ENCODE peak calls at places on chromosome 7, in nine cellular contexts. One of them, this sample, is unnamed.

GRCh38 chr7:92647652-92648051 is 57.5 kb upstream of the FAM133B start:
- DNase-seq in stimulated activated CD4-positive, alpha-beta T cell treated with anti-CD3 and anti-CD28 coated beads, Interleukin-12 subunit alpha, Interleukin-12 subunit beta, amount 100 ng/mL, for 4 hours: no peak
- DNase-seq in activated effector memory CD4-positive, alpha-beta T cell treated with anti-CD3 and anti-CD28 coated beads, Interleukin-2, amount 50 U/mL, for 16 hours: no peak
- DNase-seq in stimulated activated naive CD8-positive, alpha-beta T cell treated with anti-CD3 and anti-CD28 coated beads, Interleukin-15, Interleukin-2, amounts not matched to agents 100 U/mL and 50 U/mL, for 24 hours: no peak
- DNase-seq in WERI-Rb-1: no peak
- DNase-seq in activated CD4-positive, CD25-positive, alpha-beta regulatory T cell: no peak
- DNase-seq in activated CD8-positive, alpha-beta memory T cell treated with anti-CD3 and anti-CD28 coated beads for 48 hours: no peak
- DNase-seq in GM12891: no peak
- DNase-seq in AG08395: no peak
- DNase-seq in this sample: no peak

GRCh38 chr7:137606061-137606674 is 240.6 kb downstream of the DGKI start:
- DNase-seq in activated CD4-positive, CD25-positive, alpha-beta regulatory T cell: no peak
- DNase-seq in stimulated activated CD4-positive, alpha-beta T cell treated with anti-CD3 and anti-CD28 coated beads, Interleukin-12 subunit alpha, Interleukin-12 subunit beta, amount 100 ng/mL, for 4 hours: no peak
- DNase-seq in stimulated activated naive CD8-positive, alpha-beta T cell treated with anti-CD3 and anti-CD28 coated beads, Interleukin-15, Interleukin-2, amounts not matched to agents 100 U/mL and 50 U/mL, for 24 hours: no peak
- DNase-seq in AG08395: peak
- DNase-seq in GM12891: no peak
- DNase-seq in activated effector memory CD4-positive, alpha-beta T cell treated with anti-CD3 and anti-CD28 coated beads, Interleukin-2, amount 50 U/mL, for 16 hours: no peak
- DNase-seq in WERI-Rb-1: no peak
- DNase-seq in activated CD8-positive, alpha-beta memory T cell treated with anti-CD3 and anti-CD28 coated beads for 48 hours: no peak
- DNase-seq in this sample: no peak

GRCh38 chr7:50660040-50660829 is 95.0 kb upstream of the DDC start:
- DNase-seq in GM12891: no peak
- DNase-seq in activated CD8-positive, alpha-beta memory T cell treated with anti-CD3 and anti-CD28 coated beads for 48 hours: no peak
- DNase-seq in AG08395: no peak
- DNase-seq in stimulated activated CD4-positive, alpha-beta T cell treated with anti-CD3 and anti-CD28 coated beads, Interleukin-12 subunit alpha, Interleukin-12 subunit beta, amount 100 ng/mL, for 4 hours: peak
- DNase-seq in activated CD4-positive, CD25-positive, alpha-beta regulatory T cell: no peak
- DNase-seq in stimulated activated naive CD8-positive, alpha-beta T cell treated with anti-CD3 and anti-CD28 coated beads, Interleukin-15, Interleukin-2, amounts not matched to agents 100 U/mL and 50 U/mL, for 24 hours: peak
- DNase-seq in WERI-Rb-1: no peak
- DNase-seq in activated effector memory CD4-positive, alpha-beta T cell treated with anti-CD3 and anti-CD28 coated beads, Interleukin-2, amount 50 U/mL, for 16 hours: peak
- DNase-seq in this sample: no peak

GRCh38 chr7:33903770-33904679 is 1.3 kb upstream of the BMPER start:
- DNase-seq in activated effector memory CD4-positive, alpha-beta T cell treated with anti-CD3 and anti-CD28 coated beads, Interleukin-2, amount 50 U/mL, for 16 hours: no peak
- DNase-seq in GM12891: peak
- DNase-seq in stimulated activated CD4-positive, alpha-beta T cell treated with anti-CD3 and anti-CD28 coated beads, Interleukin-12 subunit alpha, Interleukin-12 subunit beta, amount 100 ng/mL, for 4 hours: peak
- DNase-seq in AG08395: peak
- DNase-seq in stimulated activated naive CD8-positive, alpha-beta T cell treated with anti-CD3 and anti-CD28 coated beads, Interleukin-15, Interleukin-2, amounts not matched to agents 100 U/mL and 50 U/mL, for 24 hours: peak
- DNase-seq in activated CD4-positive, CD25-positive, alpha-beta regulatory T cell: no peak
- DNase-seq in activated CD8-positive, alpha-beta memory T cell treated with anti-CD3 and anti-CD28 coated beads for 48 hours: no peak
- DNase-seq in WERI-Rb-1: peak
- DNase-seq in this sample: no peak

GRCh38 chr7:155594961-155595366 is 48.6 kb upstream of the CNPY1 start:
- DNase-seq in stimulated activated CD4-positive, alpha-beta T cell treated with anti-CD3 and anti-CD28 coated beads, Interleukin-12 subunit alpha, Interleukin-12 subunit beta, amount 100 ng/mL, for 4 hours: no peak
- DNase-seq in AG08395: no peak
- DNase-seq in activated effector memory CD4-positive, alpha-beta T cell treated with anti-CD3 and anti-CD28 coated beads, Interleukin-2, amount 50 U/mL, for 16 hours: no peak
- DNase-seq in activated CD8-positive, alpha-beta memory T cell treated with anti-CD3 and anti-CD28 coated beads for 48 hours: no peak
- DNase-seq in WERI-Rb-1: no peak
- DNase-seq in stimulated activated naive CD8-positive, alpha-beta T cell treated with anti-CD3 and anti-CD28 coated beads, Interleukin-15, Interleukin-2, amounts not matched to agents 100 U/mL and 50 U/mL, for 24 hours: no peak
- DNase-seq in activated CD4-positive, CD25-positive, alpha-beta regulatory T cell: no peak
- DNase-seq in GM12891: no peak
- DNase-seq in this sample: no peak

GRCh38 chr7:35723011-35723410 is 28.1 kb upstream of the HERPUD2 start:
- DNase-seq in AG08395: no peak
- DNase-seq in stimulated activated CD4-positive, alpha-beta T cell treated with anti-CD3 and anti-CD28 coated beads, Interleukin-12 subunit alpha, Interleukin-12 subunit beta, amount 100 ng/mL, for 4 hours: no peak
- DNase-seq in activated CD8-positive, alpha-beta memory T cell treated with anti-CD3 and anti-CD28 coated beads for 48 hours: no peak
- DNase-seq in activated CD4-positive, CD25-positive, alpha-beta regulatory T cell: no peak
- DNase-seq in GM12891: no peak
- DNase-seq in WERI-Rb-1: no peak
- DNase-seq in activated effector memory CD4-positive, alpha-beta T cell treated with anti-CD3 and anti-CD28 coated beads, Interleukin-2, amount 50 U/mL, for 16 hours: no peak
- DNase-seq in stimulated activated naive CD8-positive, alpha-beta T cell treated with anti-CD3 and anti-CD28 coated beads, Interleukin-15, Interleukin-2, amounts not matched to agents 100 U/mL and 50 U/mL, for 24 hours: no peak
- DNase-seq in this sample: no peak

GRCh38 chr7:111126987-111127386 is 36.1 kb downstream of the LRRN3 start:
- DNase-seq in AG08395: peak
- DNase-seq in activated effector memory CD4-positive, alpha-beta T cell treated with anti-CD3 and anti-CD28 coated beads, Interleukin-2, amount 50 U/mL, for 16 hours: no peak
- DNase-seq in activated CD4-positive, CD25-positive, alpha-beta regulatory T cell: no peak
- DNase-seq in activated CD8-positive, alpha-beta memory T cell treated with anti-CD3 and anti-CD28 coated beads for 48 hours: no peak
- DNase-seq in GM12891: no peak
- DNase-seq in stimulated activated CD4-positive, alpha-beta T cell treated with anti-CD3 and anti-CD28 coated beads, Interleukin-12 subunit alpha, Interleukin-12 subunit beta, amount 100 ng/mL, for 4 hours: no peak
- DNase-seq in WERI-Rb-1: no peak
- DNase-seq in stimulated activated naive CD8-positive, alpha-beta T cell treated with anti-CD3 and anti-CD28 coated beads, Interleukin-15, Interleukin-2, amounts not matched to agents 100 U/mL and 50 U/mL, for 24 hours: no peak
- DNase-seq in this sample: no peak

GRCh38 chr7:89495704-89496103 is 658.6 kb upstream of the STEAP1 start:
- DNase-seq in activated CD8-positive, alpha-beta memory T cell treated with anti-CD3 and anti-CD28 coated beads for 48 hours: no peak
- DNase-seq in AG08395: no peak
- DNase-seq in stimulated activated naive CD8-positive, alpha-beta T cell treated with anti-CD3 and anti-CD28 coated beads, Interleukin-15, Interleukin-2, amounts not matched to agents 100 U/mL and 50 U/mL, for 24 hours: no peak
- DNase-seq in activated effector memory CD4-positive, alpha-beta T cell treated with anti-CD3 and anti-CD28 coated beads, Interleukin-2, amount 50 U/mL, for 16 hours: no peak
- DNase-seq in WERI-Rb-1: no peak
- DNase-seq in activated CD4-positive, CD25-positive, alpha-beta regulatory T cell: no peak
- DNase-seq in stimulated activated CD4-positive, alpha-beta T cell treated with anti-CD3 and anti-CD28 coated beads, Interleukin-12 subunit alpha, Interleukin-12 subunit beta, amount 100 ng/mL, for 4 hours: no peak
- DNase-seq in GM12891: no peak
- DNase-seq in this sample: no peak

GRCh38 chr7:1940402-1940786 is 270.3 kb downstream of the ELFN1 start:
- DNase-seq in stimulated activated CD4-positive, alpha-beta T cell treated with anti-CD3 and anti-CD28 coated beads, Interleukin-12 subunit alpha, Interleukin-12 subunit beta, amount 100 ng/mL, for 4 hours: peak
- DNase-seq in WERI-Rb-1: no peak
- DNase-seq in activated effector memory CD4-positive, alpha-beta T cell treated with anti-CD3 and anti-CD28 coated beads, Interleukin-2, amount 50 U/mL, for 16 hours: peak
- DNase-seq in AG08395: peak
- DNase-seq in activated CD8-positive, alpha-beta memory T cell treated with anti-CD3 and anti-CD28 coated beads for 48 hours: peak
- DNase-seq in GM12891: peak
- DNase-seq in activated CD4-positive, CD25-positive, alpha-beta regulatory T cell: peak
- DNase-seq in stimulated activated naive CD8-positive, alpha-beta T cell treated with anti-CD3 and anti-CD28 coated beads, Interleukin-15, Interleukin-2, amounts not matched to agents 100 U/mL and 50 U/mL, for 24 hours: peak
- DNase-seq in this sample: peak

GRCh38 chr7:97174308-97174707 is 56.8 kb downstream of the SDHAF3 start:
- DNase-seq in stimulated activated naive CD8-positive, alpha-beta T cell treated with anti-CD3 and anti-CD28 coated beads, Interleukin-15, Interleukin-2, amounts not matched to agents 100 U/mL and 50 U/mL, for 24 hours: no peak
- DNase-seq in AG08395: no peak
- DNase-seq in GM12891: no peak
- DNase-seq in activated CD8-positive, alpha-beta memory T cell treated with anti-CD3 and anti-CD28 coated beads for 48 hours: no peak
- DNase-seq in stimulated activated CD4-positive, alpha-beta T cell treated with anti-CD3 and anti-CD28 coated beads, Interleukin-12 subunit alpha, Interleukin-12 subunit beta, amount 100 ng/mL, for 4 hours: no peak
- DNase-seq in WERI-Rb-1: no peak
- DNase-seq in activated effector memory CD4-positive, alpha-beta T cell treated with anti-CD3 and anti-CD28 coated beads, Interleukin-2, amount 50 U/mL, for 16 hours: no peak
- DNase-seq in activated CD4-positive, CD25-positive, alpha-beta regulatory T cell: no peak
- DNase-seq in this sample: no peak

GRCh38 chr7:81299711-81300110 is 380.9 kb upstream of the SEMA3C start:
- DNase-seq in AG08395: no peak
- DNase-seq in stimulated activated naive CD8-positive, alpha-beta T cell treated with anti-CD3 and anti-CD28 coated beads, Interleukin-15, Interleukin-2, amounts not matched to agents 100 U/mL and 50 U/mL, for 24 hours: no peak
- DNase-seq in GM12891: no peak
- DNase-seq in WERI-Rb-1: no peak
- DNase-seq in stimulated activated CD4-positive, alpha-beta T cell treated with anti-CD3 and anti-CD28 coated beads, Interleukin-12 subunit alpha, Interleukin-12 subunit beta, amount 100 ng/mL, for 4 hours: no peak
- DNase-seq in activated CD8-positive, alpha-beta memory T cell treated with anti-CD3 and anti-CD28 coated beads for 48 hours: no peak
- DNase-seq in activated effector memory CD4-positive, alpha-beta T cell treated with anti-CD3 and anti-CD28 coated beads, Interleukin-2, amount 50 U/mL, for 16 hours: no peak
- DNase-seq in activated CD4-positive, CD25-positive, alpha-beta regulatory T cell: no peak
- DNase-seq in this sample: no peak

GRCh38 chr7:105932835-105933477 is 30.1 kb upstream of the CDHR3 start:
- DNase-seq in GM12891: no peak
- DNase-seq in stimulated activated naive CD8-positive, alpha-beta T cell treated with anti-CD3 and anti-CD28 coated beads, Interleukin-15, Interleukin-2, amounts not matched to agents 100 U/mL and 50 U/mL, for 24 hours: no peak
- DNase-seq in AG08395: peak
- DNase-seq in WERI-Rb-1: no peak
- DNase-seq in activated effector memory CD4-positive, alpha-beta T cell treated with anti-CD3 and anti-CD28 coated beads, Interleukin-2, amount 50 U/mL, for 16 hours: no peak
- DNase-seq in activated CD4-positive, CD25-positive, alpha-beta regulatory T cell: no peak
- DNase-seq in activated CD8-positive, alpha-beta memory T cell treated with anti-CD3 and anti-CD28 coated beads for 48 hours: no peak
- DNase-seq in stimulated activated CD4-positive, alpha-beta T cell treated with anti-CD3 and anti-CD28 coated beads, Interleukin-12 subunit alpha, Interleukin-12 subunit beta, amount 100 ng/mL, for 4 hours: no peak
- DNase-seq in this sample: peak

GRCh38 chr7:7306231-7306630 is 123.9 kb downstream of the C1GALT1 start:
- DNase-seq in activated effector memory CD4-positive, alpha-beta T cell treated with anti-CD3 and anti-CD28 coated beads, Interleukin-2, amount 50 U/mL, for 16 hours: no peak
- DNase-seq in activated CD8-positive, alpha-beta memory T cell treated with anti-CD3 and anti-CD28 coated beads for 48 hours: no peak
- DNase-seq in stimulated activated naive CD8-positive, alpha-beta T cell treated with anti-CD3 and anti-CD28 coated beads, Interleukin-15, Interleukin-2, amounts not matched to agents 100 U/mL and 50 U/mL, for 24 hours: no peak
- DNase-seq in activated CD4-positive, CD25-positive, alpha-beta regulatory T cell: no peak
- DNase-seq in GM12891: no peak
- DNase-seq in WERI-Rb-1: no peak
- DNase-seq in stimulated activated CD4-positive, alpha-beta T cell treated with anti-CD3 and anti-CD28 coated beads, Interleukin-12 subunit alpha, Interleukin-12 subunit beta, amount 100 ng/mL, for 4 hours: no peak
- DNase-seq in AG08395: no peak
- DNase-seq in this sample: no peak

GRCh38 chr7:139731802-139732470 is 45.9 kb downstream of the HIPK2 start:
- DNase-seq in AG08395: peak
- DNase-seq in GM12891: no peak
- DNase-seq in WERI-Rb-1: no peak
- DNase-seq in activated effector memory CD4-positive, alpha-beta T cell treated with anti-CD3 and anti-CD28 coated beads, Interleukin-2, amount 50 U/mL, for 16 hours: no peak
- DNase-seq in activated CD8-positive, alpha-beta memory T cell treated with anti-CD3 and anti-CD28 coated beads for 48 hours: no peak
- DNase-seq in stimulated activated CD4-positive, alpha-beta T cell treated with anti-CD3 and anti-CD28 coated beads, Interleukin-12 subunit alpha, Interleukin-12 subunit beta, amount 100 ng/mL, for 4 hours: no peak
- DNase-seq in stimulated activated naive CD8-positive, alpha-beta T cell treated with anti-CD3 and anti-CD28 coated beads, Interleukin-15, Interleukin-2, amounts not matched to agents 100 U/mL and 50 U/mL, for 24 hours: no peak
- DNase-seq in activated CD4-positive, CD25-positive, alpha-beta regulatory T cell: no peak
- DNase-seq in this sample: peak

GRCh38 chr7:130363156-130363847 is 17.0 kb upstream of the CPA1 start:
- DNase-seq in stimulated activated naive CD8-positive, alpha-beta T cell treated with anti-CD3 and anti-CD28 coated beads, Interleukin-15, Interleukin-2, amounts not matched to agents 100 U/mL and 50 U/mL, for 24 hours: peak
- DNase-seq in activated effector memory CD4-positive, alpha-beta T cell treated with anti-CD3 and anti-CD28 coated beads, Interleukin-2, amount 50 U/mL, for 16 hours: no peak
- DNase-seq in WERI-Rb-1: no peak
- DNase-seq in activated CD4-positive, CD25-positive, alpha-beta regulatory T cell: no peak
- DNase-seq in activated CD8-positive, alpha-beta memory T cell treated with anti-CD3 and anti-CD28 coated beads for 48 hours: peak
- DNase-seq in stimulated activated CD4-positive, alpha-beta T cell treated with anti-CD3 and anti-CD28 coated beads, Interleukin-12 subunit alpha, Interleukin-12 subunit beta, amount 100 ng/mL, for 4 hours: no peak
- DNase-seq in GM12891: no peak
- DNase-seq in AG08395: peak
- DNase-seq in this sample: no peak

GRCh38 chr7:47893238-47893637 is 55.0 kb downstream of the PKD1L1 start:
- DNase-seq in activated effector memory CD4-positive, alpha-beta T cell treated with anti-CD3 and anti-CD28 coated beads, Interleukin-2, amount 50 U/mL, for 16 hours: no peak
- DNase-seq in activated CD4-positive, CD25-positive, alpha-beta regulatory T cell: no peak
- DNase-seq in GM12891: peak
- DNase-seq in activated CD8-positive, alpha-beta memory T cell treated with anti-CD3 and anti-CD28 coated beads for 48 hours: no peak
- DNase-seq in stimulated activated naive CD8-positive, alpha-beta T cell treated with anti-CD3 and anti-CD28 coated beads, Interleukin-15, Interleukin-2, amounts not matched to agents 100 U/mL and 50 U/mL, for 24 hours: no peak
- DNase-seq in stimulated activated CD4-positive, alpha-beta T cell treated with anti-CD3 and anti-CD28 coated beads, Interleukin-12 subunit alpha, Interleukin-12 subunit beta, amount 100 ng/mL, for 4 hours: no peak
- DNase-seq in AG08395: no peak
- DNase-seq in WERI-Rb-1: peak
- DNase-seq in this sample: peak

GRCh38 chr7:132251327-132251659 is 325.0 kb downstream of the PLXNA4 start:
- DNase-seq in activated CD4-positive, CD25-positive, alpha-beta regulatory T cell: no peak
- DNase-seq in stimulated activated naive CD8-positive, alpha-beta T cell treated with anti-CD3 and anti-CD28 coated beads, Interleukin-15, Interleukin-2, amounts not matched to agents 100 U/mL and 50 U/mL, for 24 hours: no peak
- DNase-seq in activated CD8-positive, alpha-beta memory T cell treated with anti-CD3 and anti-CD28 coated beads for 48 hours: no peak
- DNase-seq in GM12891: no peak
- DNase-seq in WERI-Rb-1: no peak
- DNase-seq in AG08395: no peak
- DNase-seq in stimulated activated CD4-positive, alpha-beta T cell treated with anti-CD3 and anti-CD28 coated beads, Interleukin-12 subunit alpha, Interleukin-12 subunit beta, amount 100 ng/mL, for 4 hours: no peak
- DNase-seq in activated effector memory CD4-positive, alpha-beta T cell treated with anti-CD3 and anti-CD28 coated beads, Interleukin-2, amount 50 U/mL, for 16 hours: no peak
- DNase-seq in this sample: peak

GRCh38 chr7:113197274-113197673 is 78.9 kb upstream of the SMIM30 start:
- DNase-seq in activated CD8-positive, alpha-beta memory T cell treated with anti-CD3 and anti-CD28 coated beads for 48 hours: no peak
- DNase-seq in WERI-Rb-1: no peak
- DNase-seq in activated CD4-positive, CD25-positive, alpha-beta regulatory T cell: no peak
- DNase-seq in GM12891: no peak
- DNase-seq in stimulated activated naive CD8-positive, alpha-beta T cell treated with anti-CD3 and anti-CD28 coated beads, Interleukin-15, Interleukin-2, amounts not matched to agents 100 U/mL and 50 U/mL, for 24 hours: no peak
- DNase-seq in AG08395: peak
- DNase-seq in activated effector memory CD4-positive, alpha-beta T cell treated with anti-CD3 and anti-CD28 coated beads, Interleukin-2, amount 50 U/mL, for 16 hours: no peak
- DNase-seq in stimulated activated CD4-positive, alpha-beta T cell treated with anti-CD3 and anti-CD28 coated beads, Interleukin-12 subunit alpha, Interleukin-12 subunit beta, amount 100 ng/mL, for 4 hours: no peak
- DNase-seq in this sample: no peak

GRCh38 chr7:112550468-112551060 is 69.8 kb downstream of the LSMEM1 start:
- DNase-seq in stimulated activated naive CD8-positive, alpha-beta T cell treated with anti-CD3 and anti-CD28 coated beads, Interleukin-15, Interleukin-2, amounts not matched to agents 100 U/mL and 50 U/mL, for 24 hours: peak
- DNase-seq in GM12891: peak
- DNase-seq in activated effector memory CD4-positive, alpha-beta T cell treated with anti-CD3 and anti-CD28 coated beads, Interleukin-2, amount 50 U/mL, for 16 hours: no peak
- DNase-seq in WERI-Rb-1: peak
- DNase-seq in activated CD8-positive, alpha-beta memory T cell treated with anti-CD3 and anti-CD28 coated beads for 48 hours: no peak
- DNase-seq in AG08395: peak
- DNase-seq in activated CD4-positive, CD25-positive, alpha-beta regulatory T cell: no peak
- DNase-seq in stimulated activated CD4-positive, alpha-beta T cell treated with anti-CD3 and anti-CD28 coated beads, Interleukin-12 subunit alpha, Interleukin-12 subunit beta, amount 100 ng/mL, for 4 hours: no peak
- DNase-seq in this sample: no peak

GRCh38 chr7:36391436-36392198 is 2.0 kb downstream of the ANLN start:
- DNase-seq in AG08395: no peak
- DNase-seq in WERI-Rb-1: no peak
- DNase-seq in GM12891: peak
- DNase-seq in activated effector memory CD4-positive, alpha-beta T cell treated with anti-CD3 and anti-CD28 coated beads, Interleukin-2, amount 50 U/mL, for 16 hours: no peak
- DNase-seq in activated CD8-positive, alpha-beta memory T cell treated with anti-CD3 and anti-CD28 coated beads for 48 hours: no peak
- DNase-seq in activated CD4-positive, CD25-positive, alpha-beta regulatory T cell: no peak
- DNase-seq in stimulated activated CD4-positive, alpha-beta T cell treated with anti-CD3 and anti-CD28 coated beads, Interleukin-12 subunit alpha, Interleukin-12 subunit beta, amount 100 ng/mL, for 4 hours: no peak
- DNase-seq in stimulated activated naive CD8-positive, alpha-beta T cell treated with anti-CD3 and anti-CD28 coated beads, Interleukin-15, Interleukin-2, amounts not matched to agents 100 U/mL and 50 U/mL, for 24 hours: no peak
- DNase-seq in this sample: no peak

This sample was measured in lung.